ENCODE peak calls at places on chromosomes 7 and 10, in six cellular contexts. One of them, this sample, is unnamed.

GRCh38 chr10:132140167-132140925 is 46.4 kb upstream of the DPYSL4 start:
- DNase-seq in GM23248: no peak
- DNase-seq in IMR-90: no peak
- DNase-seq in retinal pigment epithelial cell: no peak
- DNase-seq in lower lobe of right lung: peak
- DNase-seq in prostate gland: no peak
- DNase-seq in this sample: no peak

GRCh38 chr10:97608991-97609561 is 19.6 kb downstream of the C10orf62 start:
- DNase-seq in GM23248: no peak
- DNase-seq in IMR-90: no peak
- DNase-seq in retinal pigment epithelial cell: no peak
- DNase-seq in lower lobe of right lung: peak
- DNase-seq in prostate gland: no peak
- DNase-seq in this sample: no peak

GRCh38 chr7:240887-241421 is 48.6 kb downstream of the FAM20C start:
- DNase-seq in GM23248: no peak
- DNase-seq in IMR-90: no peak
- DNase-seq in retinal pigment epithelial cell: no peak
- DNase-seq in lower lobe of right lung: no peak
- DNase-seq in prostate gland: no peak
- DNase-seq in this sample: no peak

GRCh38 chr10:114768394-114768786 is 53.2 kb upstream of the FHIP2A start:
- DNase-seq in GM23248: no peak
- DNase-seq in IMR-90: no peak
- DNase-seq in retinal pigment epithelial cell: no peak
- DNase-seq in lower lobe of right lung: no peak
- DNase-seq in prostate gland: no peak
- DNase-seq in this sample: no peak

GRCh38 chr7:111750168-111750715 is 187.9 kb upstream of the IMMP2L start:
- DNase-seq in GM23248: no peak
- DNase-seq in IMR-90: no peak
- DNase-seq in retinal pigment epithelial cell: no peak
- DNase-seq in lower lobe of right lung: no peak
- DNase-seq in prostate gland: no peak
- DNase-seq in this sample: no peak

GRCh38 chr10:127919418-127920191 is 12.7 kb downstream of the PTPRE start:
- DNase-seq in GM23248: peak
- DNase-seq in IMR-90: peak
- DNase-seq in retinal pigment epithelial cell: no peak
- DNase-seq in lower lobe of right lung: no peak
- DNase-seq in prostate gland: no peak
- DNase-seq in this sample: peak

GRCh38 chr10:44180321-44181154 is 204.4 kb downstream of the CXCL12 start:
- DNase-seq in GM23248: peak
- DNase-seq in IMR-90: peak
- DNase-seq in retinal pigment epithelial cell: no peak
- DNase-seq in lower lobe of right lung: no peak
- DNase-seq in prostate gland: no peak
- DNase-seq in this sample: peak

GRCh38 chr10:77899080-77899477 is 27.5 kb downstream of the DLG5 start:
- DNase-seq in GM23248: peak
- DNase-seq in IMR-90: peak
- DNase-seq in retinal pigment epithelial cell: peak
- DNase-seq in lower lobe of right lung: peak
- DNase-seq in prostate gland: peak
- DNase-seq in this sample: peak

GRCh38 chr10:60570272-60570865 is 180.7 kb upstream of the ANK3 start:
- DNase-seq in GM23248: no peak
- DNase-seq in IMR-90: no peak
- DNase-seq in retinal pigment epithelial cell: no peak
- DNase-seq in lower lobe of right lung: no peak
- DNase-seq in prostate gland: no peak
- DNase-seq in this sample: no peak
- H3K4me3 ChIP-seq in GM23248: no peak
- H3K4me3 ChIP-seq in IMR-90: no peak
- H3K4me3 ChIP-seq in retinal pigment epithelial cell: no peak
- H3K4me3 ChIP-seq in lower lobe of right lung: no peak
- H3K4me3 ChIP-seq in prostate gland: no peak
- H3K4me3 ChIP-seq in this sample: no peak

DNA sequence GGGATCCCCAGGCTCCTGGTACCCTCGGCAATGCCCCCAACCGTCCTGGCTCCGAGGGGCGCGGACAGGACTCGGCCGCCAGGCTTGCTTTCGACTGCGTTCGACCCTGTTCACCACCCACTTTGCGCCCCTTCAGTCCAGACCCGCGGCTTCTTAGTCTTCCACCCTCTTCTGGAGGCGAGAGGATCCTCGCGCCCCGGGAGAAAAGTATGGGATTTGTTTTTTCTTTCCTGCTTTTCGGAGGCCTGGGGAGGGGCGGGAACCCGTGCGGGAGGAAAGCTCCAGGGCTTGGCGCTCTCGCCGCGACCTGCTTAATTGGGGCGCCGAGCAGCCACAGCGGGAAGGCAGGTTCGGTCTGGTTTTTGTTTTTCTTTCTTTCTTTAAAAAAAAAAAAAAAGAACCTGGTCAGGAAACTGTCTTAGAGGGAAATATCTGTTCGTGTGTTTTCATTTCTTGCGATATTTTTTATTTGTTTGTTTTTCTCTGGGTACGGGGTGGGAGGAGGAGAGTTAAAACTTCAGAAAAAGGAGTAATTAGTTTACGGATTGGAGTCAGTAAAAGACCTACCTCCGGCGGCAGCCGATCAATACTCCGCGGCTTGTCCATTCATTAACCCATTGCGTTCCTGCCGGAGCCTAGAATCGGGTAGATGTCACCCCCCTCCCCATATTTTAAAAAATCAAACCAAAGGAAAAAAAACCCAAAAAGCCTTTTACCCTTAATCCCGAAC is 1.6 kb downstream of the EMX2 start:
- DNase-seq in GM23248: peak
- DNase-seq in IMR-90: no peak
- DNase-seq in retinal pigment epithelial cell: no peak
- DNase-seq in lower lobe of right lung: no peak
- DNase-seq in prostate gland: no peak
- DNase-seq in this sample: no peak
- H3K4me3 ChIP-seq in GM23248: peak
- H3K4me3 ChIP-seq in IMR-90: no peak
- H3K4me3 ChIP-seq in retinal pigment epithelial cell: no peak
- H3K4me3 ChIP-seq in lower lobe of right lung: peak
- H3K4me3 ChIP-seq in prostate gland: peak
- H3K4me3 ChIP-seq in this sample: no peak

GRCh38 chr7:27099224-27099838 is 3.2 kb downstream of the HOXA2 start:
- DNase-seq in GM23248: no peak
- DNase-seq in IMR-90: peak
- DNase-seq in retinal pigment epithelial cell: no peak
- DNase-seq in lower lobe of right lung: no peak
- DNase-seq in prostate gland: no peak
- DNase-seq in this sample: peak
- H3K4me3 ChIP-seq in GM23248: peak
- H3K4me3 ChIP-seq in IMR-90: peak
- H3K4me3 ChIP-seq in retinal pigment epithelial cell: no peak
- H3K4me3 ChIP-seq in lower lobe of right lung: peak
- H3K4me3 ChIP-seq in prostate gland: peak
- H3K4me3 ChIP-seq in this sample: peak

GRCh38 chr7:16587129-16587528 is 58.4 kb downstream of the ANKMY2 start:
- DNase-seq in GM23248: no peak
- DNase-seq in IMR-90: no peak
- DNase-seq in retinal pigment epithelial cell: no peak
- DNase-seq in lower lobe of right lung: no peak
- DNase-seq in prostate gland: no peak
- DNase-seq in this sample: no peak
- H3K4me3 ChIP-seq in GM23248: no peak
- H3K4me3 ChIP-seq in IMR-90: no peak
- H3K4me3 ChIP-seq in retinal pigment epithelial cell: no peak
- H3K4me3 ChIP-seq in lower lobe of right lung: no peak
- H3K4me3 ChIP-seq in prostate gland: no peak
- H3K4me3 ChIP-seq in this sample: no peak

DNA sequence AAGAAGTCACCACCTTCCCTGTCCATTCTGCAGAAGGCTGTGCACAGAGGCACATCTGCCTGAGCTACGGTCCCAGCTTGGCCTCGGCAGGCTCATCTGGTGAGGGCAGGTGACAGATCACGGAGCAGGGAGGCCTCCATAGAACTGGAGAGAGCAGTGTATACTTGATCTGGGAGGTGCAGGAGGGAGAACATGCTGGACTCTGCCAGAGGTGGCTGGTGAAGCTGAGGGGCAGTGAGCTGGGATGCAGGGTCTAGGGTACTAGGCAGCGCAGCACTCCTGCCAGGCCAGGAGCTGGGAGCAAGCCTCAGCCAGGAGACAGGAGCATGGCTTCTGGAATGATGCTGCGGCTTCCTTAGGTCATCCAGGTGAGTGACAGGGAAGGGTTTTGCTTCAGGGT is 553.0 kb downstream of the TCERG1L start:
- DNase-seq in GM23248: no peak
- DNase-seq in IMR-90: no peak
- DNase-seq in retinal pigment epithelial cell: no peak
- DNase-seq in lower lobe of right lung: no peak
- DNase-seq in prostate gland: no peak
- DNase-seq in this sample: no peak
- H3K4me3 ChIP-seq in GM23248: no peak
- H3K4me3 ChIP-seq in IMR-90: no peak
- H3K4me3 ChIP-seq in retinal pigment epithelial cell: no peak
- H3K4me3 ChIP-seq in lower lobe of right lung: no peak
- H3K4me3 ChIP-seq in prostate gland: no peak
- H3K4me3 ChIP-seq in this sample: no peak

DNA sequence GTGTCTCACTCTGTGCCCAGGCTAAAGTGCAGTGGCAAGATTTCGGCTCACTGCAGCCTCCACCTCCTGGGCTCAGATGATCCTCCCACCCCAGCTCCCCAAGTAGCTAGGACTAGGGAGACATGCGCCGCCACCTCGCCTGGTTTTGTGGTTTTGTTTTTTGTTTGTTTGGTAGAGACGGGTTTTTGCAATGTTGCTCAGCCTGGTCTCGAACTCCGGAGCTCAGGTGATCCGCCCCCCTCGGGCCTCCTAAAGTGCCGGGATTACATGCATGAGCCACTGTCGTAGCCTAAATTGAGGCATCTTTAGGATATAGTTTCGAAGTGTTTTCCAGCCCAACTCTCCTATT is 781 bp downstream of the ZNF727 start:
- DNase-seq in GM23248: no peak
- DNase-seq in IMR-90: no peak
- DNase-seq in retinal pigment epithelial cell: no peak
- DNase-seq in lower lobe of right lung: no peak
- DNase-seq in prostate gland: no peak
- DNase-seq in this sample: no peak
- H3K4me3 ChIP-seq in GM23248: no peak
- H3K4me3 ChIP-seq in IMR-90: no peak
- H3K4me3 ChIP-seq in retinal pigment epithelial cell: no peak
- H3K4me3 ChIP-seq in lower lobe of right lung: peak
- H3K4me3 ChIP-seq in prostate gland: peak
- H3K4me3 ChIP-seq in this sample: no peak

DNA sequence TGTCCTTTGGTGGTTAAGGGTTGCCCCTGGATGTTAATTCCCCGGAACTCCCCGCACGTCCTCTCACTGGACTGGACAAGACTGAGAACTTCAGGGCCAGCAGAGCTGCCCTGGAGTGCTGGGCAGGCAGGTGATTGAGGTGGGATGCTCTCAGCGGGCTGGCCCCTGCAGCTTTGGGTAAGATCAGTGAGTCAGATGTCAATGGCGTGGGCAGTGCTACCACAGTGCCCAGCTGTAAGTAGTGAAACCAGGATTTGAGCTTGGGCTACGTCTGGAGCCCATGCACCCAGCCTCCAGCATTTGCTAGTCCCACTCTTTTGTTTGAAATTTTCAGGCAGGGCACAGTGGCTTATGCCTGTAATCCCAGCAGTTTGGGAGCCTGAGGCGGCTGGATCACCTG is 6.7 kb upstream of the SEPHS1 start:
- DNase-seq in GM23248: no peak
- DNase-seq in IMR-90: no peak
- DNase-seq in retinal pigment epithelial cell: no peak
- DNase-seq in lower lobe of right lung: no peak
- DNase-seq in prostate gland: no peak
- DNase-seq in this sample: no peak
- H3K4me3 ChIP-seq in GM23248: no peak
- H3K4me3 ChIP-seq in IMR-90: no peak
- H3K4me3 ChIP-seq in retinal pigment epithelial cell: no peak
- H3K4me3 ChIP-seq in lower lobe of right lung: no peak
- H3K4me3 ChIP-seq in prostate gland: no peak
- H3K4me3 ChIP-seq in this sample: no peak